ENCODE peak calls at places on chromosomes 1 and 21, in nine cellular contexts. S is activated CD4-positive, alpha-beta T cell treated with anti-CD3 and anti-CD28 coated beads, Interleukin-2, amount 10 ng/mL, durations not matched to agents 7 days and 5 days; D is effector CD8-positive, alpha-beta T cell; J is upper lobe of right lung; K is NCI-H226; V is naive thymus-derived CD8-positive, alpha-beta T cell; X is retinal pigment epithelial cell; L is ovary; R is NCI-H748 treated with DMSO at 0.1 percent for 48 hours. I is an unnamed sample.

GRCh38 chr1:47941609-47942237 is 55.5 kb downstream of the TRABD2B start:
- DNase-seq in S (no peak), D (no peak), J (no peak), K (peak), V (no peak), X (no peak), L (no peak), R (no peak), I (no peak)

GRCh38 chr1:95287825-95288224 is 53.8 kb downstream of the RWDD3 start:
- DNase-seq in S (no peak), D (no peak), J (no peak), K (no peak), V (no peak), X (no peak), L (no peak), R (no peak), I (no peak)

GRCh38 chr1:111938123-111938522 is 51.3 kb downstream of the KCND3 start:
- DNase-seq in S (no peak), D (no peak), J (no peak), K (no peak), V (no peak), X (no peak), L (no peak), R (no peak), I (no peak)

GRCh38 chr1:43144228-43144627 is 27.9 kb downstream of the EBNA1BP2 start:
- DNase-seq in S (no peak), D (no peak), J (no peak), K (peak), V (no peak), X (no peak), L (no peak), R (no peak), I (no peak)

GRCh38 chr1:179105393-179105792 is 23.5 kb downstream of the TOR3A start:
- DNase-seq in S (no peak), D (no peak), J (no peak), K (no peak), V (no peak), X (no peak), L (no peak), R (no peak), I (no peak)

GRCh38 chr1:206969090-206969489 is 1.2 kb downstream of the FCAMR start:
- DNase-seq in S (no peak), D (no peak), J (no peak), K (no peak), V (no peak), X (no peak), L (no peak), R (no peak), I (no peak)

GRCh38 chr1:154863702-154864174 is 6.3 kb downstream of the KCNN3 start:
- DNase-seq in S (no peak), D (no peak), J (no peak), K (no peak), V (no peak), X (no peak), L (no peak), R (no peak), I (no peak)

GRCh38 chr1:44831516-44831915 is 11.5 kb downstream of the PTCH2 start:
- DNase-seq in S (no peak), D (no peak), J (no peak), K (no peak), V (no peak), X (no peak), L (peak), R (no peak), I (no peak)

GRCh38 chr1:12469990-12470389 is 148.0 kb downstream of the DHRS3 start:
- DNase-seq in S (no peak), D (no peak), J (no peak), K (no peak), V (no peak), X (no peak), L (no peak), R (no peak), I (no peak)

GRCh38 chr21:45317401-45318145 is 29.9 kb upstream of the POFUT2 start:
- DNase-seq in S (no peak), D (no peak), J (peak), K (no peak), V (no peak), X (no peak), L (peak), R (no peak), I (no peak)

GRCh38 chr1:77036560-77036959 is 169.3 kb downstream of the ST6GALNAC5 start:
- DNase-seq in S (peak), D (no peak), J (no peak), K (peak), V (no peak), X (no peak), L (no peak), R (no peak), I (no peak)

GRCh38 chr1:225554216-225554812 is 98.6 kb downstream of the ENAH start:
- DNase-seq in S (no peak), D (no peak), J (no peak), K (peak), V (peak), X (no peak), L (no peak), R (no peak), I (no peak)

GRCh38 chr1:153728305-153729066 is 636 bp downstream of the INTS3 start:
- DNase-seq in S (peak), D (peak), J (peak), K (peak), V (no peak), X (no peak), L (peak), R (peak), I (no peak)

GRCh38 chr1:37795340-37796110 is 1.9 kb downstream of the MANEAL start:
- DNase-seq in S (peak), D (no peak), J (peak), K (no peak), V (peak), X (no peak), L (peak), R (no peak), I (no peak)

GRCh38 chr1:47986741-47987140 is 10.4 kb downstream of the TRABD2B start:
- DNase-seq in S (no peak), D (no peak), J (no peak), K (no peak), V (no peak), X (no peak), L (no peak), R (no peak), I (no peak)

GRCh38 chr1:6545276-6545934 is 8.9 kb downstream of the NOL9 start:
- DNase-seq in S (no peak), D (no peak), J (no peak), K (no peak), V (peak), X (no peak), L (no peak), R (no peak), I (no peak)

GRCh38 chr21:31266241-31266640 is 77.8 kb downstream of the TIAM1 start:
- DNase-seq in S (no peak), D (no peak), J (no peak), K (no peak), V (no peak), X (no peak), L (no peak), R (no peak), I (no peak)

GRCh38 chr1:223870617-223871574 is 25.1 kb upstream of the TP53BP2 start:
- DNase-seq in S (no peak), D (no peak), J (peak), K (no peak), V (no peak), X (no peak), L (no peak), R (no peak), I (peak)

GRCh38 chr1:86339421-86339820 is 56.7 kb downstream of the ODF2L start:
- DNase-seq in S (no peak), D (no peak), J (no peak), K (no peak), V (no peak), X (no peak), L (no peak), R (no peak), I (peak)

GRCh38 chr1:63864224-63864623 is 90.4 kb downstream of the ROR1 start:
- DNase-seq in S (no peak), D (no peak), J (no peak), K (no peak), V (no peak), X (no peak), L (no peak), R (no peak), I (no peak)

GRCh38 chr1:154349121-154349520 is 23.8 kb downstream of the ATP8B2 start:
- DNase-seq in S (no peak), D (no peak), J (no peak), K (no peak), V (no peak), X (no peak), L (no peak), R (no peak), I (no peak)